ENCODE peak calls at places on chromosomes 11 and 22, in five cellular contexts. K is endothelial cell, Y is HuH-7, G is heart right ventricle, Z is GM03348. E is an unnamed sample.

GRCh38 chr11:59765068-59765770 is 10.0 kb downstream of the STX3 start:
- DNase-seq in K (no peak), Y (no peak), G (no peak), Z (no peak), E (no peak)

GRCh38 chr11:27916541-27917100 is 191.3 kb downstream of the KIF18A start:
- DNase-seq in K (no peak), Y (no peak), G (no peak), Z (no peak), E (no peak)

GRCh38 chr11:128604723-128605122 is 17.4 kb upstream of the ETS1 start:
- DNase-seq in K (no peak), Y (no peak), G (no peak), Z (no peak), E (no peak)

GRCh38 chr11:85723088-85723487 is 37.1 kb upstream of the CCDC89 start:
- DNase-seq in K (no peak), Y (no peak), G (no peak), Z (no peak), E (no peak)

GRCh38 chr11:8694137-8694536 is 11.5 kb downstream of the RPL27A start:
- DNase-seq in K (no peak), Y (no peak), G (no peak), Z (no peak), E (no peak)

GRCh38 chr22:37632174-37633081 is 7.0 kb upstream of the SH3BP1 start:
- DNase-seq in K (no peak), Y (no peak), G (no peak), Z (no peak), E (no peak)

GRCh38 chr22:46657996-46658947 is 38.1 kb downstream of the GRAMD4 start:
- DNase-seq in K (no peak), Y (no peak), G (no peak), Z (no peak), E (no peak)

GRCh38 chr22:43893266-43893665 is 1.5 kb upstream of the PNPLA5 start:
- DNase-seq in K (no peak), Y (no peak), G (no peak), Z (no peak), E (no peak)

GRCh38 chr11:110855246-110855645 is 143.0 kb upstream of the ARHGAP20 start:
- DNase-seq in K (no peak), Y (no peak), G (no peak), Z (peak; percentile 22), E (no peak)

GRCh38 chr11:77215106-77215505 is 86.4 kb downstream of the GDPD4 start:
- DNase-seq in K (no peak), Y (no peak), G (no peak), Z (no peak), E (no peak)

GRCh38 chr11:58292017-58292416 is 24.0 kb upstream of the OR10W1 start:
- DNase-seq in K (no peak), Y (no peak), G (no peak), Z (no peak), E (no peak)

GRCh38 chr11:56783448-56784041 is 35.0 kb upstream of the OR9G4 start:
- DNase-seq in K (peak; percentile 12), Y (peak; percentile 43), G (no peak), Z (peak; percentile 54), E (peak; percentile 72)

GRCh38 chr11:64203421-64204079 is 3.0 kb upstream of the FERMT3 start:
- DNase-seq in K (no peak), Y (no peak), G (no peak), Z (no peak), E (no peak)

GRCh38 chr11:115892016-115892415 is 387.8 kb upstream of the CADM1 start:
- DNase-seq in K (no peak), Y (no peak), G (no peak), Z (no peak), E (no peak)

GRCh38 chr22:49574205-49574604 is 253.5 kb downstream of the BRD1 start:
- DNase-seq in K (no peak), Y (no peak), G (no peak), Z (no peak), E (no peak)

GRCh38 chr11:27358306-27358705 is 4.7 kb downstream of the CCDC34 start:
- DNase-seq in K (no peak), Y (no peak), G (no peak), Z (peak; percentile 19), E (no peak)

GRCh38 chr22:27531782-27532530 is 269.6 kb downstream of the MN1 start:
- DNase-seq in K (no peak), Y (no peak), G (no peak), Z (peak; percentile 73), E (no peak)

GRCh38 chr11:45087301-45087700 is 59.1 kb upstream of the PRDM11 start:
- DNase-seq in K (no peak), Y (no peak), G (peak; percentile 50), Z (peak; percentile 33), E (no peak)

GRCh38 chr11:69351460-69351859 is 57.5 kb downstream of the MYEOV start:
- DNase-seq in K (no peak), Y (no peak), G (no peak), Z (peak; percentile 64), E (no peak)

GRCh38 chr11:17887779-17888178 is 125.1 kb downstream of the SERGEF start:
- DNase-seq in K (no peak), Y (no peak), G (no peak), Z (no peak), E (no peak)

GRCh38 chr11:94877446-94878200 is 95.7 kb downstream of the CWC15 start:
- DNase-seq in K (no peak), Y (no peak), G (no peak), Z (no peak), E (no peak)

GRCh38 chr11:3093281-3094191 is 36.3 kb upstream of the CARS1 start:
- DNase-seq in K (no peak), Y (no peak), G (no peak), Z (peak; percentile 7), E (no peak)

GRCh38 chr22:40302149-40302548 is 44.2 kb upstream of the ADSL start:
- DNase-seq in K (no peak), Y (no peak), G (no peak), Z (no peak), E (no peak)

GRCh38 chr11:117392979-117393378 is 65.3 kb downstream of the CEP164 start:
- DNase-seq in K (no peak), Y (no peak), G (no peak), Z (no peak), E (no peak)

GRCh38 chr11:4480577-4481539 is 1.6 kb upstream of the OR52K1 start:
- DNase-seq in K (no peak), Y (no peak), G (no peak), Z (peak; percentile 36), E (no peak)

GRCh38 chr11:118524356-118524755 is 2.9 kb upstream of the TTC36 start:
- DNase-seq in K (no peak), Y (no peak), G (no peak), Z (no peak), E (no peak)

GRCh38 chr11:33895752-33896137 is 3.9 kb upstream of the LMO2 start:
- DNase-seq in K (no peak), Y (no peak), G (no peak), Z (no peak), E (no peak)

GRCh38 chr11:19674420-19674819 is 38.2 kb upstream of the NAV2 start:
- DNase-seq in K (no peak), Y (no peak), G (no peak), Z (no peak), E (no peak)

GRCh38 chr11:15107730-15108515 is 6.8 kb upstream of the INSC start:
- DNase-seq in K (no peak), Y (no peak), G (no peak), Z (peak; percentile 26), E (no peak)

GRCh38 chr11:43576834-43577521 is 103.6 kb upstream of the HSD17B12 start:
- DNase-seq in K (peak; percentile 75), Y (peak; percentile 52), G (peak; percentile 34), Z (peak; percentile 84), E (peak; percentile 84)

GRCh38 chr22:37186228-37186996 is 1.6 kb downstream of the C1QTNF6 start:
- DNase-seq in K (peak; percentile 27), Y (peak; percentile 73), G (no peak), Z (peak; percentile 81), E (peak; percentile 38)

GRCh38 chr11:23778971-23779370 is 717.9 kb upstream of the LUZP2 start:
- DNase-seq in K (no peak), Y (no peak), G (no peak), Z (peak; percentile 48), E (no peak)

GRCh38 chr11:76736266-76736665 is 46.9 kb upstream of the TSKU start:
- DNase-seq in K (no peak), Y (no peak), G (no peak), Z (no peak), E (no peak)

GRCh38 chr22:23263651-23264555 is 83.6 kb downstream of the BCR start:
- DNase-seq in K (no peak), Y (no peak), G (no peak), Z (no peak), E (no peak)

GRCh38 chr22:33875316-33875715 is 45.0 kb downstream of the LARGE1 start:
- DNase-seq in K (no peak), Y (no peak), G (no peak), Z (no peak), E (no peak)

GRCh38 chr11:117232022-117232878 is at the start of the genes PCSK7 and RNF214:
- DNase-seq in K (peak; percentile 85), Y (peak; percentile 95), G (peak; percentile 84), Z (peak; percentile 98), E (peak; percentile 49)

GRCh38 chr22:23793326-23793725 is 6.6 kb downstream of the SMARCB1 start:
- DNase-seq in K (no peak), Y (no peak), G (no peak), Z (no peak), E (no peak)

GRCh38 chr11:64745219-64745522 is 1.2 kb upstream of the RASGRP2 start:
- DNase-seq in K (peak; percentile 76), Y (no peak), G (peak; percentile 86), Z (no peak), E (no peak)

GRCh38 chr11:2186669-2187266 is 15.2 kb upstream of the TH start:
- DNase-seq in K (peak; percentile 55), Y (peak; percentile 80), G (no peak), Z (peak; percentile 46), E (peak; percentile 59)

GRCh38 chr11:44760917-44761545 is 34.3 kb downstream of the TSPAN18 start:
- DNase-seq in K (no peak), Y (no peak), G (no peak), Z (peak; percentile 79), E (peak; percentile 82)

E was measured in NT2/D1.